ENCODE peak calls at places on chromosomes 3 and 15, in six cellular contexts. P is GM03348, N is aorta, Y is globus pallidus, A is retina, M is Daoy. L is an unnamed sample.
A peak's percentile ranks its signal among the peaks of the same experiment; 100 is the strongest.

GRCh38 chr3:7565574-7565973 is 704.7 kb downstream of the GRM7 start:
- DNase-seq in P (no peak), N (no peak), Y (no peak), A (no peak), M (no peak), L (no peak)

GRCh38 chr3:58190291-58190690 is 20.5 kb downstream of the DNASE1L3 start:
- DNase-seq in P (no peak), N (no peak), Y (no peak), A (no peak), M (no peak), L (peak; percentile 53)

GRCh38 chr15:59290311-59291213 is 82.1 kb downstream of the MYO1E start:
- DNase-seq in P (no peak), N (no peak), Y (peak; percentile 87), A (peak; percentile 21), M (no peak), L (no peak)

GRCh38 chr15:34047893-34048775 is 9.1 kb upstream of the AVEN start:
- DNase-seq in P (no peak), N (no peak), Y (no peak), A (no peak), M (peak; percentile 86), L (no peak)

GRCh38 chr15:35519536-35520149 is 26.3 kb downstream of the DPH6 start:
- DNase-seq in P (peak; percentile 9), N (no peak), Y (peak; percentile 60), A (peak; percentile 57), M (peak; percentile 36), L (no peak)

GRCh38 chr3:183272792-183273191 is 19.7 kb downstream of the B3GNT5 start:
- DNase-seq in P (no peak), N (no peak), Y (no peak), A (no peak), M (no peak), L (no peak)

GRCh38 chr3:72346526-72346926 is 501.7 kb downstream of the SHQ1 start:
- DNase-seq in P (peak; percentile 94), N (no peak), Y (no peak), A (peak; percentile 70), M (peak; percentile 88), L (no peak)

GRCh38 chr15:37771462-37771861 is 163.0 kb upstream of the TMCO5A start:
- DNase-seq in P (no peak), N (no peak), Y (no peak), A (no peak), M (peak; percentile 49), L (no peak)

GRCh38 chr3:114499986-114500385 is 206.2 kb downstream of the TIGIT start:
- DNase-seq in P (no peak), N (no peak), Y (no peak), A (no peak), M (peak; percentile 23), L (no peak)

GRCh38 chr3:174398761-174399160 is 460.4 kb upstream of the NAALADL2 start:
- DNase-seq in P (no peak), N (no peak), Y (no peak), A (no peak), M (no peak), L (no peak)

GRCh38 chr3:123042413-123042812 is 14.8 kb upstream of the SEMA5B start:
- DNase-seq in P (no peak), N (no peak), Y (no peak), A (no peak), M (no peak), L (no peak)

GRCh38 chr3:193572426-193572908 is 17.8 kb upstream of the ATP13A4 start:
- DNase-seq in P (peak; percentile 62), N (peak; percentile 52), Y (peak; percentile 78), A (peak; percentile 63), M (peak; percentile 74), L (no peak)

GRCh38 chr3:45549961-45550360 is 44.6 kb upstream of the LIMD1 start:
- DNase-seq in P (no peak), N (no peak), Y (no peak), A (no peak), M (peak; percentile 14), L (peak; percentile 21)

GRCh38 chr15:73781038-73781925 is 28.1 kb upstream of the INSYN1 start:
- DNase-seq in P (peak; percentile 52), N (no peak), Y (no peak), A (no peak), M (peak; percentile 40), L (no peak)

GRCh38 chr15:90877315-90877714 is 7.0 kb upstream of the FES start:
- DNase-seq in P (no peak), N (no peak), Y (no peak), A (no peak), M (no peak), L (peak; percentile 70)

GRCh38 chr15:40928351-40928974 is 677 bp upstream of the DLL4 start:
- DNase-seq in P (no peak), N (no peak), Y (no peak), A (peak; percentile 79), M (no peak), L (no peak)

GRCh38 chr15:41115088-41115651 is 910 bp downstream of the INO80 start:
- DNase-seq in P (peak; percentile 40), N (no peak), Y (peak; percentile 18), A (no peak), M (peak; percentile 24), L (no peak)

GRCh38 chr15:74245342-74245931 is 9.3 kb downstream of the CCDC33 start:
- DNase-seq in P (peak; percentile 47), N (no peak), Y (peak; percentile 37), A (peak; percentile 87), M (no peak), L (no peak)

GRCh38 chr3:66115858-66116654 is 77.3 kb upstream of the MAGI1 start:
- DNase-seq in P (peak; percentile 90), N (peak; percentile 67), Y (no peak), A (peak; percentile 15), M (peak; percentile 90), L (no peak)

GRCh38 chr3:66761093-66761780 is 236.9 kb upstream of the KBTBD8 start:
- DNase-seq in P (no peak), N (no peak), Y (no peak), A (no peak), M (no peak), L (no peak)

GRCh38 chr3:138348950-138349739 is 766 bp downstream of the MRAS start:
- DNase-seq in P (peak; percentile 52), N (no peak), Y (no peak), A (peak; percentile 74), M (peak; percentile 21), L (no peak)

GRCh38 chr3:119604878-119605277 is 7.2 kb downstream of the PLA1A start:
- DNase-seq in P (peak; percentile 59), N (no peak), Y (no peak), A (no peak), M (peak; percentile 51), L (no peak)

GRCh38 chr15:33086500-33087141 is 107.9 kb downstream of the FMN1 start:
- DNase-seq in P (peak; percentile 71), N (no peak), Y (peak; percentile 39), A (peak; percentile 22), M (peak; percentile 51), L (no peak)

GRCh38 chr3:45008117-45008516 is 18.0 kb upstream of the CLEC3B start:
- DNase-seq in P (peak; percentile 79), N (no peak), Y (no peak), A (no peak), M (no peak), L (no peak)

GRCh38 chr3:160707187-160707789 is 30.3 kb downstream of the ARL14 start:
- DNase-seq in P (peak; percentile 42), N (no peak), Y (peak; percentile 62), A (peak; percentile 55), M (peak; percentile 52), L (no peak)

GRCh38 chr3:123383101-123384053 is 65.5 kb downstream of the ADCY5 start:
- DNase-seq in P (peak; percentile 24), N (no peak), Y (no peak), A (no peak), M (no peak), L (no peak)

GRCh38 chr3:142007710-142008399 is 131.4 kb downstream of the ATP1B3 start:
- DNase-seq in P (no peak), N (no peak), Y (no peak), A (peak; percentile 18), M (peak; percentile 7), L (no peak)

GRCh38 chr3:150723946-150724345 is 20.2 kb upstream of the ERICH6 start:
- DNase-seq in P (no peak), N (no peak), Y (no peak), A (no peak), M (no peak), L (no peak)

GRCh38 chr15:62994439-62994838 is 48.1 kb upstream of the TPM1 start:
- DNase-seq in P (no peak), N (no peak), Y (no peak), A (no peak), M (peak; percentile 32), L (no peak)

GRCh38 chr3:144923051-144923450 is 951.4 kb downstream of the DIPK2A start:
- DNase-seq in P (no peak), N (no peak), Y (no peak), A (no peak), M (no peak), L (no peak)

GRCh38 chr3:172848910-172849309 is 98.4 kb downstream of the ECT2 start:
- DNase-seq in P (peak; percentile 45), N (no peak), Y (no peak), A (no peak), M (peak; percentile 42), L (no peak)

GRCh38 chr3:97699889-97700288 is 64.7 kb upstream of the ARL6 start:
- DNase-seq in P (no peak), N (no peak), Y (no peak), A (no peak), M (no peak), L (no peak)

GRCh38 chr15:58332676-58333400 is 99.0 kb upstream of the LIPC start:
- DNase-seq in P (peak; percentile 51), N (no peak), Y (no peak), A (no peak), M (no peak), L (no peak)

GRCh38 chr3:19267040-19267439 is 118.7 kb downstream of the KCNH8 start:
- DNase-seq in P (no peak), N (no peak), Y (no peak), A (no peak), M (no peak), L (no peak)

GRCh38 chr15:81304226-81304625 is 19.7 kb downstream of the STARD5 start:
- DNase-seq in P (peak; percentile 40), N (peak; percentile 70), Y (peak; percentile 55), A (peak; percentile 15), M (peak; percentile 35), L (no peak)

GRCh38 chr3:13015286-13016082 is 57.7 kb downstream of the IQSEC1 start:
- DNase-seq in P (no peak), N (peak; percentile 80), Y (no peak), A (no peak), M (no peak), L (peak; percentile 86)